ENCODE peak calls at places on chromosomes 4 and X, in nine cellular contexts. J is H4; A is hepatocyte; K is AG10803; S is hypothalamus; D is activated CD4-positive, alpha-beta T cell treated with anti-CD3 and anti-CD28 coated beads for 1 hour; T is stimulated activated CD4-positive, alpha-beta T cell treated with anti-CD3 and anti-CD28 coated beads, Interleukin-2, amount 100 ng/mL, for 48 hours; N is Ammon's horn; F is naive B cell. G is an unnamed sample.

GRCh38 chr4:14168919-14169318 is 541.4 kb upstream of the BOD1L1 start:
- DNase-seq in J (peak; percentile 57), A (peak; percentile 17), K (peak; percentile 78), S (peak; percentile 3), D (no peak), T (no peak), N (no peak), F (no peak), G (no peak)

GRCh38 chrX:45208121-45208856 is 7.6 kb upstream of the DIPK2B start:
- DNase-seq in J (no peak), A (no peak), K (no peak), S (no peak), D (no peak), T (no peak), N (no peak), F (no peak), G (no peak)

GRCh38 chr4:7857238-7857701 is 82.4 kb downstream of the AFAP1 start:
- DNase-seq in J (peak; percentile 51), A (no peak), K (peak; percentile 96), S (no peak), D (no peak), T (no peak), N (peak; percentile 28), F (no peak), G (peak; percentile 23)

GRCh38 chr4:140448830-140449229 is 21.4 kb upstream of the CLGN start:
- DNase-seq in J (peak; percentile 16), A (no peak), K (no peak), S (no peak), D (no peak), T (no peak), N (no peak), F (no peak), G (no peak)

GRCh38 chr4:78529569-78530209 is 21.9 kb upstream of the ANXA3 start:
- DNase-seq in J (no peak), A (no peak), K (peak; percentile 61), S (no peak), D (no peak), T (no peak), N (no peak), F (no peak), G (no peak)

GRCh38 chr4:55438314-55438713 is 42.6 kb downstream of the TMEM165 start:
- DNase-seq in J (no peak), A (peak; percentile 34), K (no peak), S (no peak), D (no peak), T (no peak), N (no peak), F (no peak), G (no peak)

GRCh38 chrX:41200785-41201184 is 115.5 kb downstream of the USP9X start:
- DNase-seq in J (no peak), A (no peak), K (no peak), S (no peak), D (no peak), T (no peak), N (no peak), F (no peak), G (no peak)

GRCh38 chr4:55184600-55185523 is 59.5 kb upstream of the KDR start:
- DNase-seq in J (no peak), A (peak; percentile 55), K (peak; percentile 73), S (no peak), D (no peak), T (peak; percentile 16), N (no peak), F (no peak), G (peak; percentile 16)

GRCh38 chr4:38314663-38315062 is 349.3 kb upstream of the KLF3 start:
- DNase-seq in J (peak; percentile 36), A (no peak), K (no peak), S (no peak), D (no peak), T (no peak), N (no peak), F (no peak), G (no peak)

GRCh38 chr4:108224628-108225053 is 55.9 kb upstream of the LEF1 start:
- DNase-seq in J (peak; percentile 40), A (peak; percentile 62), K (peak; percentile 1), S (no peak), D (no peak), T (no peak), N (no peak), F (no peak), G (no peak)

GRCh38 chr4:3215733-3216132 is 33.2 kb upstream of the MSANTD1 start:
- DNase-seq in J (no peak), A (no peak), K (no peak), S (no peak), D (no peak), T (no peak), N (no peak), F (no peak), G (no peak)

GRCh38 chr4:8103421-8103820 is 55.2 kb downstream of the ABLIM2 start:
- DNase-seq in J (no peak), A (no peak), K (no peak), S (no peak), D (no peak), T (no peak), N (no peak), F (no peak), G (no peak)